ENCODE peak calls at places on chromosomes 2 and 18, in eight cellular contexts. One of them, this sample, is unnamed. For H3K36me3, the result is how much of the 10 kb centered on the place peaks cover.

GRCh38 chr2:229408356-229408755 is 137.3 kb upstream of the PID1 start:
- DNase-seq in neural progenitor cell: no peak
- DNase-seq in OCI-LY7: no peak
- DNase-seq in tibial artery: peak
- DNase-seq in fibroblast of lung: peak
- DNase-seq in K562: no peak
- DNase-seq in heart left ventricle: no peak
- DNase-seq in ovary: no peak
- DNase-seq in this sample: no peak

GRCh38 chr2:101905746-101906336 is 85.9 kb upstream of the IL1R2 start:
- DNase-seq in neural progenitor cell: no peak
- DNase-seq in OCI-LY7: no peak
- DNase-seq in tibial artery: no peak
- DNase-seq in fibroblast of lung: no peak
- DNase-seq in K562: no peak
- DNase-seq in heart left ventricle: no peak
- DNase-seq in ovary: no peak
- DNase-seq in this sample: no peak

GRCh38 chr2:182854405-182855105 is 11.9 kb downstream of the FRZB start:
- DNase-seq in neural progenitor cell: peak
- DNase-seq in OCI-LY7: no peak
- DNase-seq in tibial artery: no peak
- DNase-seq in fibroblast of lung: no peak
- DNase-seq in K562: no peak
- DNase-seq in heart left ventricle: no peak
- DNase-seq in ovary: no peak
- DNase-seq in this sample: no peak

GRCh38 chr2:239943571-239943970 is 81.6 kb downstream of the NDUFA10 start:
- DNase-seq in neural progenitor cell: no peak
- DNase-seq in OCI-LY7: no peak
- DNase-seq in tibial artery: peak
- DNase-seq in fibroblast of lung: no peak
- DNase-seq in K562: no peak
- DNase-seq in heart left ventricle: no peak
- DNase-seq in ovary: no peak
- DNase-seq in this sample: no peak

GRCh38 chr2:24724111-24724775 is 68.9 kb downstream of the PTRHD1 start:
- DNase-seq in neural progenitor cell: no peak
- DNase-seq in OCI-LY7: no peak
- DNase-seq in tibial artery: no peak
- DNase-seq in fibroblast of lung: no peak
- DNase-seq in K562: no peak
- DNase-seq in heart left ventricle: no peak
- DNase-seq in ovary: no peak
- DNase-seq in this sample: no peak

GRCh38 chr2:7043689-7044088 is 126.5 kb downstream of the RNF144A start:
- DNase-seq in neural progenitor cell: no peak
- DNase-seq in OCI-LY7: no peak
- DNase-seq in tibial artery: no peak
- DNase-seq in fibroblast of lung: no peak
- DNase-seq in K562: no peak
- DNase-seq in heart left ventricle: no peak
- DNase-seq in ovary: no peak
- DNase-seq in this sample: no peak

GRCh38 chr2:235703711-235704295 is 210.0 kb downstream of the AGAP1 start:
- DNase-seq in neural progenitor cell: no peak
- DNase-seq in OCI-LY7: no peak
- DNase-seq in tibial artery: no peak
- DNase-seq in fibroblast of lung: no peak
- DNase-seq in K562: no peak
- DNase-seq in heart left ventricle: no peak
- DNase-seq in ovary: no peak
- DNase-seq in this sample: peak

GRCh38 chr2:39150890-39151497 is 30.1 kb upstream of the SOS1 start:
- DNase-seq in neural progenitor cell: no peak
- DNase-seq in OCI-LY7: no peak
- DNase-seq in tibial artery: no peak
- DNase-seq in fibroblast of lung: no peak
- DNase-seq in K562: no peak
- DNase-seq in heart left ventricle: no peak
- DNase-seq in ovary: no peak
- DNase-seq in this sample: no peak

GRCh38 chr2:113124181-113124961 is 3.0 kb upstream of the IL1RN start:
- DNase-seq in neural progenitor cell: no peak
- DNase-seq in OCI-LY7: no peak
- DNase-seq in tibial artery: no peak
- DNase-seq in fibroblast of lung: peak
- DNase-seq in K562: no peak
- DNase-seq in heart left ventricle: no peak
- DNase-seq in ovary: no peak
- DNase-seq in this sample: no peak

GRCh38 chr2:89811295-89811694 is 1119.8 kb downstream of the RPIA start:
- DNase-seq in neural progenitor cell: no peak
- DNase-seq in OCI-LY7: no peak
- DNase-seq in tibial artery: no peak
- DNase-seq in fibroblast of lung: no peak
- DNase-seq in K562: no peak
- DNase-seq in heart left ventricle: no peak
- DNase-seq in ovary: no peak
- DNase-seq in this sample: no peak

GRCh38 chr2:99066602-99067001 is 74.9 kb upstream of the C2orf15 start:
- DNase-seq in neural progenitor cell: peak
- DNase-seq in OCI-LY7: peak
- DNase-seq in tibial artery: no peak
- DNase-seq in fibroblast of lung: peak
- DNase-seq in K562: no peak
- DNase-seq in heart left ventricle: no peak
- DNase-seq in ovary: no peak
- DNase-seq in this sample: peak

GRCh38 chr2:200616193-200616592 is 30.4 kb downstream of the AOX1 start:
- DNase-seq in neural progenitor cell: no peak
- DNase-seq in OCI-LY7: no peak
- DNase-seq in tibial artery: no peak
- DNase-seq in fibroblast of lung: no peak
- DNase-seq in K562: no peak
- DNase-seq in heart left ventricle: no peak
- DNase-seq in ovary: peak
- DNase-seq in this sample: no peak

GRCh38 chr2:10753156-10753555 is 31.7 kb downstream of the ATP6V1C2 start:
- DNase-seq in neural progenitor cell: no peak
- DNase-seq in OCI-LY7: no peak
- DNase-seq in tibial artery: no peak
- DNase-seq in fibroblast of lung: no peak
- DNase-seq in K562: no peak
- DNase-seq in heart left ventricle: no peak
- DNase-seq in ovary: no peak
- DNase-seq in this sample: no peak

GRCh38 chr18:55001625-55002024 is 42.4 kb upstream of the CCDC68 start:
- DNase-seq in neural progenitor cell: no peak
- DNase-seq in OCI-LY7: no peak
- DNase-seq in tibial artery: no peak
- DNase-seq in fibroblast of lung: peak
- DNase-seq in K562: no peak
- DNase-seq in heart left ventricle: no peak
- DNase-seq in ovary: no peak
- DNase-seq in this sample: no peak

GRCh38 chr18:63410792-63411191 is 11.5 kb downstream of the VPS4B start:
- DNase-seq in neural progenitor cell: no peak
- DNase-seq in OCI-LY7: no peak
- DNase-seq in tibial artery: no peak
- DNase-seq in fibroblast of lung: peak
- DNase-seq in K562: no peak
- DNase-seq in heart left ventricle: no peak
- DNase-seq in ovary: no peak
- DNase-seq in this sample: no peak
- H3K27ac ChIP-seq in neural progenitor cell: no peak
- H3K27ac ChIP-seq in OCI-LY7: no peak
- H3K27ac ChIP-seq in tibial artery: no peak
- H3K27ac ChIP-seq in fibroblast of lung: no peak
- H3K27ac ChIP-seq in K562: no peak
- H3K27ac ChIP-seq in heart left ventricle: no peak
- H3K27ac ChIP-seq in ovary: no peak
- H3K27ac ChIP-seq in this sample: no peak

DNA sequence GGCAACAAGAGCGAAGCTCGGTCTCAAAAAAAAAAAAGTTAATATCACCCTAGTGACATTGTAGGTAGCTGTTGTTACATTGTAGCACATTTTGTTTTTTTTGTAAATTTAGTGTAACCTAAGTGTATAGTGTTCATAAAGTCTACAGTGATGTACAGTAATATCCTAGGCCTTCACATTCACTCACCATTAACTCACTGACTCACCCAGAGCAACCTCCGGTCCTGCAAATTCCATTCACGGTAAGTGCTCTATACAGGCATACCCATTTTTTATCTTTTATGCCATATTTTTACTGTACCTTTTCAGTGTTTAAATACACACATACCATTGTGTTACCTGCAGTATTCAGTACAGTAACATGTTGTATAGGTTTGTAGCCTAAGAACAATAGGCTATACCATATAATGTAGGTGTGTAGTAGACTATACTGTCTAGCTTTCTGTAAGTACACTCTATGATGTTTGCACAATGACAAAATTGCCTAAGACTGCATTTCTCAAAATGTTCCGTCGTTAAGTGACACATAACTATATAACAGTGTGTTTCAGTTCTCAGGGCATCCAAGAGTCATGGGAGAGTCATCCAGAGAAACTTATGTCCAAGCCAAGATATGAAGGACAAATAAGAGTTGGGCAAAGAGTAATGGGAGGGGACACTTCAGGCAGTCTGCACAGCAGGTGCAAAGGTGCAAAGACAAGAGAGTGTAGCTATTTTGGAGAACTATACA is 68.4 kb downstream of the TANK start:
- DNase-seq in neural progenitor cell: no peak
- DNase-seq in OCI-LY7: no peak
- DNase-seq in tibial artery: no peak
- DNase-seq in fibroblast of lung: peak
- DNase-seq in K562: no peak
- DNase-seq in heart left ventricle: no peak
- DNase-seq in ovary: no peak
- DNase-seq in this sample: no peak
- H3K36me3 ChIP-seq in neural progenitor cell: under half
- H3K36me3 ChIP-seq in OCI-LY7: half or more
- H3K36me3 ChIP-seq in tibial artery: under half
- H3K36me3 ChIP-seq in fibroblast of lung: under half
- H3K36me3 ChIP-seq in K562: half or more
- H3K36me3 ChIP-seq in heart left ventricle: half or more
- H3K36me3 ChIP-seq in ovary: under half
- H3K36me3 ChIP-seq in this sample: under half

GRCh38 chr2:218073185-218073584 is 4.1 kb downstream of the RUFY4 start:
- DNase-seq in neural progenitor cell: no peak
- DNase-seq in OCI-LY7: no peak
- DNase-seq in tibial artery: no peak
- DNase-seq in fibroblast of lung: no peak
- DNase-seq in K562: no peak
- DNase-seq in heart left ventricle: no peak
- DNase-seq in ovary: no peak
- DNase-seq in this sample: no peak

GRCh38 chr2:218075975-218076811 is 7.1 kb downstream of the RUFY4 start:
- DNase-seq in neural progenitor cell: no peak
- DNase-seq in OCI-LY7: no peak
- DNase-seq in tibial artery: no peak
- DNase-seq in fibroblast of lung: no peak
- DNase-seq in K562: no peak
- DNase-seq in heart left ventricle: no peak
- DNase-seq in ovary: no peak
- DNase-seq in this sample: no peak

GRCh38 chr2:218072478-218073024 is 3.5 kb downstream of the RUFY4 start:
- DNase-seq in neural progenitor cell: no peak
- DNase-seq in OCI-LY7: no peak
- DNase-seq in tibial artery: no peak
- DNase-seq in fibroblast of lung: no peak
- DNase-seq in K562: no peak
- DNase-seq in heart left ventricle: no peak
- DNase-seq in ovary: no peak
- DNase-seq in this sample: no peak

GRCh38 chr2:218072002-218072401 is 2.9 kb downstream of the RUFY4 start:
- DNase-seq in neural progenitor cell: no peak
- DNase-seq in OCI-LY7: no peak
- DNase-seq in tibial artery: no peak
- DNase-seq in fibroblast of lung: no peak
- DNase-seq in K562: no peak
- DNase-seq in heart left ventricle: no peak
- DNase-seq in ovary: no peak
- DNase-seq in this sample: no peak

DNA sequence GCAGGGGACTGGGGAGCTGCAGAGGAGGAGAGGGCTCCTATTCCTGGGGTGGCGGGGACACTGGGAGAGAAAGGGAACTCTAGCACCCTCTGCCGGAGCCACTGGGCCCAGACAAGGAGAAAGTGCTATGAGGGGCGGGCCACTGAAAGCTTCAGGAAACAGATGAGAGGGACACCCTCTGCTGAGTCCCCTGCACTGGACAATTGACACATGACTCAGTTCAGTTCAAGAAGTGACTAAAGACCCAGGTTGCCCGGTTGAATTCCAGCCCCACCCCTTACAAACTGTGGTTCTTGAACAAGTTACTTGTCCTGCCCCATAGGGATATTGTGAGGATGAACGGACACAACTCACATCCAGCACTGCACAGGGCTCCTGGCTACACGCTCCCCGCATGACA is 5.0 kb downstream of the RUFY4 start:
- DNase-seq in neural progenitor cell: peak
- DNase-seq in OCI-LY7: peak
- DNase-seq in tibial artery: no peak
- DNase-seq in fibroblast of lung: peak
- DNase-seq in K562: peak
- DNase-seq in heart left ventricle: no peak
- DNase-seq in ovary: no peak
- DNase-seq in this sample: peak
- TF ChIP-seq CTCF in neural progenitor cell: peak
- TF ChIP-seq CTCF in OCI-LY7: peak
- TF ChIP-seq CTCF in tibial artery: no peak
- TF ChIP-seq CTCF in fibroblast of lung: peak
- TF ChIP-seq CTCF in K562: peak
- TF ChIP-seq CTCF in heart left ventricle: peak
- TF ChIP-seq CTCF in ovary: no peak
- TF ChIP-seq CTCF in this sample: peak

GRCh38 chr2:45925636-45926350 is 274.3 kb downstream of the PRKCE start:
- DNase-seq in neural progenitor cell: no peak
- DNase-seq in OCI-LY7: no peak
- DNase-seq in tibial artery: no peak
- DNase-seq in fibroblast of lung: no peak
- DNase-seq in K562: no peak
- DNase-seq in heart left ventricle: no peak
- DNase-seq in ovary: no peak
- DNase-seq in this sample: no peak

GRCh38 chr2:45928946-45929345 is 277.5 kb downstream of the PRKCE start:
- DNase-seq in neural progenitor cell: no peak
- DNase-seq in OCI-LY7: no peak
- DNase-seq in tibial artery: no peak
- DNase-seq in fibroblast of lung: no peak
- DNase-seq in K562: no peak
- DNase-seq in heart left ventricle: peak
- DNase-seq in ovary: no peak
- DNase-seq in this sample: no peak

GRCh38 chr2:45930396-45930792 is 278.9 kb downstream of the PRKCE start:
- DNase-seq in neural progenitor cell: no peak
- DNase-seq in OCI-LY7: no peak
- DNase-seq in tibial artery: no peak
- DNase-seq in fibroblast of lung: peak
- DNase-seq in K562: no peak
- DNase-seq in heart left ventricle: no peak
- DNase-seq in ovary: no peak
- DNase-seq in this sample: no peak

GRCh38 chr2:45932278-45932975 is 281.0 kb downstream of the PRKCE start:
- DNase-seq in neural progenitor cell: no peak
- DNase-seq in OCI-LY7: no peak
- DNase-seq in tibial artery: no peak
- DNase-seq in fibroblast of lung: peak
- DNase-seq in K562: no peak
- DNase-seq in heart left ventricle: no peak
- DNase-seq in ovary: no peak
- DNase-seq in this sample: no peak

GRCh38 chr2:45929674-45930395 is 278.4 kb downstream of the PRKCE start:
- DNase-seq in neural progenitor cell: no peak
- DNase-seq in OCI-LY7: no peak
- DNase-seq in tibial artery: no peak
- DNase-seq in fibroblast of lung: no peak
- DNase-seq in K562: no peak
- DNase-seq in heart left ventricle: no peak
- DNase-seq in ovary: no peak
- DNase-seq in this sample: no peak
- H3K27ac ChIP-seq in neural progenitor cell: no peak
- H3K27ac ChIP-seq in OCI-LY7: no peak
- H3K27ac ChIP-seq in tibial artery: no peak
- H3K27ac ChIP-seq in fibroblast of lung: no peak
- H3K27ac ChIP-seq in K562: no peak
- H3K27ac ChIP-seq in heart left ventricle: peak
- H3K27ac ChIP-seq in ovary: no peak
- H3K27ac ChIP-seq in this sample: no peak

This sample was measured in WERI-Rb-1.